ENCODE peak calls at places on chromosomes 7 and 10, in four cellular contexts. F is K562, L is GM12878, J is HepG2. R is an unnamed sample.

GRCh38 chr10:48727866-48728265 is 43.2 kb downstream of the WDFY4 start:
- DNase-seq in F (no peak), L (no peak), J (no peak), R (no peak)

GRCh38 chr10:28533315-28533564 is 322 bp downstream of the WAC start:
- DNase-seq in F (no peak), L (no peak), J (no peak), R (no peak)

GRCh38 chr7:112053405-112054069 is 152.7 kb downstream of the DOCK4 start:
- DNase-seq in F (no peak), L (no peak), J (no peak), R (no peak)

GRCh38 chr7:84204655-84205054 is 10.1 kb upstream of the SEMA3A start:
- DNase-seq in F (no peak), L (no peak), J (no peak), R (no peak)

GRCh38 chr7:23377134-23377533 is 78.0 kb downstream of the MALSU1 start:
- DNase-seq in F (no peak), L (no peak), J (no peak), R (no peak)

GRCh38 chr7:1492221-1492620 is 12.0 kb downstream of the INTS1 start:
- DNase-seq in F (no peak), L (no peak), J (no peak), R (no peak)

GRCh38 chr10:88928254-88928653 is 24.3 kb downstream of the ACTA2 start:
- DNase-seq in F (no peak), L (no peak), J (no peak), R (no peak)

GRCh38 chr10:80202934-80203834 is 2.2 kb downstream of the ANXA11 start:
- DNase-seq in F (peak), L (peak), J (peak), R (peak)

GRCh38 chr7:115363916-115364315 is 442.0 kb downstream of the MDFIC start:
- DNase-seq in F (no peak), L (no peak), J (no peak), R (no peak)

GRCh38 chr10:77588886-77589285 is 48.7 kb downstream of the KCNMA1 start:
- DNase-seq in F (no peak), L (no peak), J (no peak), R (no peak)

GRCh38 chr7:70352088-70352487 is 753.8 kb downstream of the AUTS2 start:
- DNase-seq in F (no peak), L (no peak), J (no peak), R (no peak)

DNA sequence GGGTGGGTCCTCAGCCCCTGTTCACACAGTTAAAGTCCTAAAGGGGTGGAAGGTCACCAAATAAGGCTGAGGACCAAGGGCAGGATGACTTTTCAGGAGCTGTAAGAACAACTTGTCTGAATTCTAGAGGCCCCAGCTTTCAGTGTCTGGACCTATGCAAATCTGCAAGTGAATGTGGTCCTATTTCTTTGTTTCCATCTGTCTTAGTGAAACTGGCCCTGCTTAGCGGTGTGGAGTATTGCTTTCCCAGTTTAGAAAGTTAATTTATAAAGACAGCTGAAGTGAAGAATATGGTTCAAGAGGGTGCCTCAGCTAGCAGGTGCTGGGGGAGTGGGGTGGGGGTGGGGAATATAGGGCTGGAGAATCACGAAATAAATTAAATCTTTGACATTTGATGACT is 40.1 kb downstream of the HHEX start:
- DNase-seq in F (no peak), L (peak), J (no peak), R (no peak)
- TF ChIP-seq ETV6 in F (no peak), L (no peak), J (no peak), R (no peak)

DNA sequence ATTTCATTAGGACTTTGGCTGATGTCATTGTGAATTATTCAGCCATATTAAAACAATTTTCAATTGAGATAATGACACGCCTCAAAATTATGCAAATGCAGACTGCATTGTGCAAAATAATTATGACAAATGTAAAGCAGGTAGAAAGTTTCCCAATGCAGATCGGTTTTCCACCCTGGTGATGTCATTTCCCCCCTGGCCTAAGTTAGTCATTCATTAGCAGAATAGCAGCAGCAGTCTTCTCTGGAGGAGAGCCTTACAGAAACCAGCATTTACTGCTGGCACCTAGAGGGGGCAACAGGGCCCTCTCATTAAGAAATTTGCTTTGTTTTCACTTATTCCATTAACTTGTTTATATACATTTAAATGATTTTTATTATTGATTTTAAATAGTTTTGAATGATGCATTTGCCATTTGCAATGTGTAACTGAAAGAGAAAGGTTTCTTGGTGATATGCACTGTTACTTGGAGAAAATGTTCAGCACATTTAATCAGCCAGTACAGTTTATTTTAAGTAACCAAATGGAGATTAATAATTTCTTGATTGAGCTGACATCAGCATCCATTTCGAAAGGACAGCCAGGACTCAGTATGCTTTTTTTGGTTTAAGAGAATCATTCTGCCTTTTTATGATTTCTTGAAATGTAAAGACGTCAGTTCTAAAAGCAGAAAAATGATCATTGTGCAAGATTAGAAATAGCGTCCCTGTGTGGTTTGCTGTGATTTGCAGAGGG is 3.4 kb downstream of the ARID5B start:
- DNase-seq in F (peak), L (peak), J (peak), R (no peak)
- TF ChIP-seq ETV6 in F (no peak), L (no peak), J (no peak), R (no peak)

DNA sequence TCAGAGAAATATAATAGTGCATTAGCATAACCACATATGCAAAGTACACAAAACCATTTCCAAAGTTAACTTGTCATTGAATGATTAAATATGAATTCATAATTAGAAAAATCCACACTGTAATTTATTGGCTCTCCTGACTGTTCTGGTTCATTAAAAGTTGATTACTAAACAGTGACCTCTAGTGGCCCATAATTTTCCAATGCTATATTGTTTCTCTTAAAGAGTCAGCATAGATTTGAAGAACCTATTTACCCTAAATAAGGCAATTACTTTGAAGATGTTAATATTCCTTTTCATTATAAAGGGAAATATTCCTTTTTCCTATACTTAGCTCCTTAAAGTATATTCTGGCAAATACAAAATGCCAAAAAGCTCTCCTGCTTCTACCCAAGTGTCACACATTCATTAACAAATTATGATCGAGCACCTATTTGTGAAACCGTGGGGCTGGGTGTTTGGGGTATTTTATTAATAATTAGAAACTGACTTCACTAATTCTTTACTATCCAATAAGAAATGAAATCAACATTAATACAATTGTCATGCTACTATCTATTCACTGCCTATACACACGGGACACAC is 86.2 kb downstream of the HIBADH start:
- DNase-seq in F (peak), L (no peak), J (peak), R (no peak)
- TF ChIP-seq ETV6 in F (no peak), L (no peak), J (no peak), R (no peak)

GRCh38 chr10:4656576-4657194 is 169.3 kb upstream of the AKR1E2 start:
- DNase-seq in F (peak), L (no peak), J (peak), R (peak)
- TF ChIP-seq ETV6 in F (no peak), L (no peak), J (no peak), R (no peak)

GRCh38 chr7:65230231-65230630 is 143.4 kb upstream of the ZNF92 start:
- DNase-seq in F (no peak), L (no peak), J (no peak), R (no peak)

GRCh38 chr7:65235586-65235985 is 138.1 kb upstream of the ZNF92 start:
- DNase-seq in F (no peak), L (no peak), J (peak), R (no peak)

GRCh38 chr7:65238785-65239184 is 134.9 kb upstream of the ZNF92 start:
- DNase-seq in F (no peak), L (no peak), J (no peak), R (no peak)

GRCh38 chr7:65239324-65239706 is 134.3 kb upstream of the ZNF92 start:
- DNase-seq in F (no peak), L (no peak), J (no peak), R (no peak)

DNA sequence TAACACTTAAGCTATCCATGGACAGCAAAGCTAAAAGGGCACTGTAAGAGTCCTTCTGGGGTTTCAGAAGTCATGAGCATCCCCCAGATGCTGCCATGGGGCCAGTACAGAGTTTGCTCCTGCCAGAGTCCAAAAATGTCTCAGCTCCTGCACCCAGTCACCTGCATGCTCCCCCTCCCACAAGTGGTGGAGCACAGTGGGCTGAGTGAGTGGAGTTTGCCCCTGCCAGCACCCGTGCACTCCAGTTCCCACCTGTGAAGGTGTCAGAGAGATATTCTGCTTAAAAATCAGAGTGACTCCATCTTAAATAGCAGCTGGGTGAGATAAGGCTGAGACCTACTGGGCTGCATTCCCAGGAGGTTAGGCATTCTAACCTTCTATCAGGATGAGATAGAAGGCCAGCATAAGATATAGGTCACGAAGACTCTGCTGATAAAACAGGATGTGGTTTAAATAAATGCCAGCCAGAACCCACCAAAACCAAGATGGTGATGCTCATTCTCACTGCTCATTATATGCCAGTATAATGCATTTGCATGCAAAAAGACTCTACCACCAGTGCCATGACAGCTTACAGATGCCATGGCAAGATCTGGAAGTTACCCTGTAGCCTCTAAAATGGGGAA is 140.1 kb upstream of the ZNF92 start:
- DNase-seq in F (no peak), L (no peak), J (no peak), R (no peak)
- TF ChIP-seq ETV6 in F (no peak), L (no peak), J (no peak), R (no peak)

GRCh38 chr10:86500846-86501245 is 20.7 kb downstream of the WAPL start:
- DNase-seq in F (no peak), L (no peak), J (no peak), R (no peak)
- TF ChIP-seq ETV6 in F (no peak), L (no peak), J (no peak), R (no peak)

GRCh38 chr7:108030536-108030935 is 27.6 kb upstream of the LAMB1 start:
- DNase-seq in F (no peak), L (no peak), J (no peak), R (no peak)
- TF ChIP-seq ETV6 in F (no peak), L (no peak), J (no peak), R (no peak)

GRCh38 chr10:43203491-43204393 is 63.1 kb downstream of the RASGEF1A start:
- DNase-seq in F (peak), L (no peak), J (no peak), R (peak)
- TF ChIP-seq ETV6 in F (no peak), L (no peak), J (no peak), R (no peak)

GRCh38 chr7:45921699-45922519 is 837 bp upstream of the IGFBP3 start:
- DNase-seq in F (no peak), L (no peak), J (peak), R (peak)

GRCh38 chr7:45923818-45924217 is 2.7 kb upstream of the IGFBP3 start:
- DNase-seq in F (no peak), L (no peak), J (no peak), R (no peak)

GRCh38 chr7:45924283-45924682 is 3.2 kb upstream of the IGFBP3 start:
- DNase-seq in F (no peak), L (no peak), J (no peak), R (no peak)

GRCh38 chr7:45922810-45923209 is 1.7 kb upstream of the IGFBP3 start:
- DNase-seq in F (no peak), L (no peak), J (no peak), R (no peak)

GRCh38 chr7:45923290-45923689 is 2.2 kb upstream of the IGFBP3 start:
- DNase-seq in F (peak), L (no peak), J (peak), R (peak)
- TF ChIP-seq ETV6 in F (no peak), L (no peak), J (no peak), R (no peak)

GRCh38 chr7:114048386-114049235 is 129.8 kb upstream of the PPP1R3A start:
- DNase-seq in F (peak), L (no peak), J (peak), R (no peak)
- TF ChIP-seq ETV6 in F (no peak), L (no peak), J (no peak), R (no peak)